ENCODE peak calls at places on chromosomes 1 and 21, in seven cellular contexts. V, W, L, A, U, P and M are unnamed samples.

GRCh38 chr1:219801433-219801832 is 126.9 kb downstream of the SLC30A10 start:
- DNase-seq in V (no peak), A (no peak), P (no peak), W (no peak), U (no peak), L (no peak), M (no peak)

GRCh38 chr1:187490261-187490660 is 661.5 kb downstream of the PLA2G4A start:
- DNase-seq in P (no peak), U (no peak), A (no peak), V (no peak), W (no peak), L (no peak), M (no peak)

GRCh38 chr1:225670356-225670755 is 17.4 kb upstream of the ENAH start:
- DNase-seq in W (no peak), P (no peak), U (no peak), A (no peak), V (no peak), L (no peak), M (no peak)

GRCh38 chr1:214476958-214477870 is 74.2 kb downstream of the PTPN14 start:
- DNase-seq in U (no peak), P (peak; percentile 95), W (no peak), A (no peak), V (peak; percentile 43), L (no peak), M (no peak)

GRCh38 chr1:234841710-234842231 is 231.8 kb upstream of the IRF2BP2 start:
- DNase-seq in W (no peak), V (no peak), P (peak; percentile 30), U (no peak), A (peak; percentile 36), L (no peak), M (peak; percentile 55)

GRCh38 chr1:234605983-234606730 is 3.8 kb downstream of the IRF2BP2 start:
- DNase-seq in L (no peak), U (no peak), A (peak; percentile 54), P (peak; percentile 62), V (no peak), W (peak; percentile 52), M (peak; percentile 47)

GRCh38 chr1:209895709-209896108 is 42.3 kb upstream of the SYT14 start:
- DNase-seq in W (no peak), P (peak; percentile 86), V (no peak), U (no peak), L (no peak), A (no peak), M (no peak)

GRCh38 chr1:93878501-93878888 is 511 bp downstream of the DNTTIP2 start:
- DNase-seq in V (peak; percentile 12), W (peak; percentile 63), A (peak; percentile 65), P (peak; percentile 24), L (no peak), U (peak; percentile 18), M (peak; percentile 31)

GRCh38 chr1:59349101-59349500 is 52.2 kb downstream of the FGGY start:
- DNase-seq in P (no peak), L (no peak), W (no peak), A (no peak), V (no peak), U (no peak), M (no peak)

GRCh38 chr1:164771568-164772350 is 212.8 kb downstream of the PBX1 start:
- DNase-seq in U (no peak), A (no peak), V (peak; percentile 28), W (no peak), L (peak; percentile 74), P (peak; percentile 73), M (no peak)

GRCh38 chr21:41752231-41752681 is 14.6 kb downstream of the RIPK4 start:
- DNase-seq in W (no peak), P (peak; percentile 64), U (no peak), V (no peak), L (no peak), A (no peak), M (no peak)

GRCh38 chr1:15847893-15848142 is 311 bp downstream of the SPEN start:
- DNase-seq in U (no peak), P (no peak), A (no peak), L (no peak), W (no peak), V (no peak), M (no peak)

GRCh38 chr21:38663282-38663681 is 142.4 kb upstream of the ETS2 start:
- DNase-seq in P (no peak), V (no peak), U (no peak), W (no peak), A (no peak), L (no peak), M (no peak)

GRCh38 chr1:245835386-245835785 is 671.7 kb downstream of the SMYD3 start:
- DNase-seq in U (no peak), A (no peak), L (no peak), P (no peak), V (no peak), W (no peak), M (no peak)

GRCh38 chr1:216310776-216311175 is 112.5 kb downstream of the USH2A start:
- DNase-seq in P (peak; percentile 50), V (no peak), U (no peak), A (no peak), L (no peak), W (peak; percentile 12), M (no peak)

GRCh38 chr1:228377664-228378452 is 28.8 kb downstream of the TRIM11 start:
- DNase-seq in P (no peak), L (no peak), A (peak; percentile 30), V (no peak), W (no peak), U (no peak), M (no peak)

GRCh38 chr1:6252374-6252710 is 8.4 kb downstream of the HES3 start:
- DNase-seq in V (no peak), L (no peak), U (no peak), P (no peak), W (no peak), A (no peak), M (peak; percentile 57)

GRCh38 chr21:35206141-35207125 is 157.3 kb upstream of the RUNX1 start:
- DNase-seq in U (no peak), V (peak; percentile 16), L (no peak), W (peak; percentile 44), A (no peak), P (peak; percentile 32), M (no peak)

GRCh38 chr1:38009088-38009840 is 3.3 kb upstream of the UTP11 start:
- DNase-seq in W (no peak), L (no peak), U (no peak), P (peak; percentile 78), V (no peak), A (no peak), M (no peak)

GRCh38 chr1:93180723-93181613 is at the start of gene CCDC18:
- DNase-seq in V (no peak), P (peak; percentile 44), L (no peak), A (no peak), W (no peak), U (no peak), M (no peak)

GRCh38 chr1:68321084-68321685 is 88.9 kb upstream of the WLS start:
- DNase-seq in A (peak; percentile 84), W (peak; percentile 76), P (peak; percentile 61), V (peak; percentile 71), U (peak; percentile 55), L (peak; percentile 55), M (peak; percentile 62)

GRCh38 chr1:54569339-54569738 is 21.3 kb downstream of the ACOT11 start:
- DNase-seq in A (no peak), L (no peak), P (no peak), V (no peak), U (no peak), W (no peak), M (peak; percentile 45)

GRCh38 chr1:248821101-248821500 is 4.6 kb downstream of the SH3BP5L start:
- DNase-seq in V (no peak), P (peak; percentile 87), U (peak; percentile 43), W (no peak), A (peak; percentile 56), L (no peak), M (no peak)

GRCh38 chr1:23799570-23800395 is 771 bp downstream of the GALE start:
- DNase-seq in W (peak; percentile 88), V (peak; percentile 41), A (peak; percentile 85), U (peak; percentile 86), P (peak; percentile 56), L (peak; percentile 45), M (peak; percentile 52)
- TF ChIP-seq POLR2A in W (peak; percentile 91), V (peak; percentile 69), A (peak; percentile 73), U (peak; percentile 72), P (no peak), L (no peak), M (peak; percentile 38)

GRCh38 chr1:77056525-77056924 is 162.7 kb downstream of the PIGK start:
- DNase-seq in L (no peak), U (no peak), P (no peak), W (no peak), V (no peak), A (no peak), M (no peak)
- TF ChIP-seq POLR2A in L (no peak), U (no peak), P (no peak), W (no peak), V (no peak), A (no peak), M (no peak)

DNA sequence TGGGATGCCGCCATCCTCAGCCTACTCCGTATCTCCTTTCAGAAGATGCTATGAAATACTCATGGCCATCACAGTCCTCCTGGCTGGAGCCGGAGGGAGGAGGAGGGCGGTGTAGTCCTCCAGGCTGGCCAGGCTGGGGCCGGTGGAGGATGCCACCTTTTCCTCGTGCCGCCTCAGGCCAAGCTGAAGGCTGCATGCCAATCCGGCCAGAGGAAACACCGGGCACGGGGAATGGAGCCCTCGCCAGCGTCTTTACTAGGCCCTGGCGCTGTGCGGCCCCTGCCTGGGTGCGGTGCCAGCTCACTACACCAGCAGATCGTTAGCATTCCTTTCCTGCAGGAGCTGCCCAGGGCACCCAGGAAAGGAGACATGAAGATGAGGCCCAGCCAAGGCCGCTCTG is 70.1 kb downstream of the CASZ1 start:
- DNase-seq in U (no peak), V (peak; percentile 88), W (peak; percentile 37), A (no peak), L (no peak), P (no peak), M (peak; percentile 79)
- TF ChIP-seq POLR2A in U (no peak), V (no peak), W (no peak), A (no peak), L (no peak), P (no peak), M (no peak)

GRCh38 chr1:156765664-156766063 is 1.7 kb upstream of the PRCC start:
- DNase-seq in W (no peak), U (no peak), P (no peak), V (no peak), L (no peak), A (no peak), M (no peak)

GRCh38 chr1:156767879-156768608 is 709 bp downstream of the PRCC start:
- DNase-seq in P (no peak), W (peak; percentile 26), L (no peak), V (no peak), U (no peak), A (no peak), M (peak; percentile 33)

GRCh38 chr1:156768610-156769295 is 1.4 kb downstream of the PRCC start:
- DNase-seq in V (no peak), U (no peak), P (no peak), A (no peak), L (no peak), W (no peak), M (no peak)

GRCh38 chr1:156767101-156767878 is at the start of gene PRCC:
- DNase-seq in P (peak; percentile 100), V (peak; percentile 99), A (peak; percentile 97), L (peak; percentile 98), W (peak; percentile 98), U (peak; percentile 90), M (peak; percentile 97)

GRCh38 chr1:156766288-156767100 is 841 bp upstream of the PRCC start:
- DNase-seq in L (no peak), A (no peak), V (no peak), P (no peak), W (no peak), U (no peak), M (no peak)
- TF ChIP-seq POLR2A in L (no peak), A (no peak), V (no peak), P (no peak), W (peak; percentile 45), U (no peak), M (no peak)